ENCODE peak calls at places on chromosomes 3 and 15, in seven cellular contexts. L is uterus, U is pancreas, Z is AG04450, Q is psoas muscle, C is heart left ventricle, W is HCT116. P is an unnamed sample. For H3K27me3, the result is how much of the 10 kb centered on the place peaks cover.

GRCh38 chr3:170542704-170543103 is 43.2 kb downstream of the SLC7A14 start:
- DNase-seq in L (no peak), U (no peak), Z (no peak), Q (no peak), C (no peak), W (no peak), P (no peak)

GRCh38 chr3:32376098-32376497 is 15.6 kb upstream of the CMTM7 start:
- DNase-seq in L (no peak), U (no peak), Z (no peak), Q (no peak), C (no peak), W (no peak), P (no peak)

GRCh38 chr3:42263354-42264346 is 2.3 kb downstream of the CCK start:
- DNase-seq in L (no peak), U (no peak), Z (no peak), Q (no peak), C (no peak), W (peak), P (peak)

GRCh38 chr3:177057768-177058167 is 139.5 kb downstream of the TBL1XR1 start:
- DNase-seq in L (no peak), U (no peak), Z (no peak), Q (no peak), C (no peak), W (no peak), P (no peak)

GRCh38 chr3:111984636-111985298 is 5.9 kb downstream of the ABHD10 start:
- DNase-seq in L (no peak), U (no peak), Z (no peak), Q (no peak), C (no peak), W (no peak), P (no peak)

GRCh38 chr15:39369768-39370167 is 211.1 kb upstream of the THBS1 start:
- DNase-seq in L (no peak), U (no peak), Z (no peak), Q (no peak), C (no peak), W (no peak), P (no peak)

GRCh38 chr3:136942796-136943195 is 15.0 kb upstream of the IL20RB start:
- DNase-seq in L (no peak), U (no peak), Z (no peak), Q (no peak), C (no peak), W (no peak), P (no peak)

GRCh38 chr3:13727890-13728289 is 152.0 kb downstream of the WNT7A start:
- DNase-seq in L (no peak), U (no peak), Z (no peak), Q (no peak), C (no peak), W (no peak), P (no peak)

GRCh38 chr3:196322-197153 is at the start of gene CHL1:
- DNase-seq in L (peak), U (peak), Z (no peak), Q (no peak), C (peak), W (no peak), P (no peak)

GRCh38 chr3:99012051-99012450 is 110.6 kb upstream of the DCBLD2 start:
- DNase-seq in L (no peak), U (no peak), Z (no peak), Q (no peak), C (peak), W (no peak), P (no peak)

GRCh38 chr3:67382551-67382950 is 271.9 kb downstream of the SUCLG2 start:
- DNase-seq in L (no peak), U (no peak), Z (no peak), Q (no peak), C (no peak), W (no peak), P (no peak)

GRCh38 chr3:171323934-171324535 is 136.2 kb downstream of the TNIK start:
- DNase-seq in L (no peak), U (peak), Z (no peak), Q (no peak), C (no peak), W (no peak), P (no peak)

GRCh38 chr3:150956376-150956775 is 16.2 kb downstream of the CLRN1 start:
- DNase-seq in L (no peak), U (no peak), Z (no peak), Q (no peak), C (no peak), W (no peak), P (no peak)

GRCh38 chr3:71498543-71498942 is 85.0 kb downstream of the FOXP1 start:
- DNase-seq in L (no peak), U (no peak), Z (no peak), Q (no peak), C (no peak), W (no peak), P (no peak)

GRCh38 chr15:83110361-83110760 is 2.9 kb downstream of the TM6SF1 start:
- DNase-seq in L (no peak), U (no peak), Z (no peak), Q (no peak), C (no peak), W (no peak), P (no peak)

GRCh38 chr15:79990997-79991334 is 20.0 kb upstream of the BCL2A1 start:
- DNase-seq in L (no peak), U (no peak), Z (no peak), Q (no peak), C (no peak), W (no peak), P (no peak)

GRCh38 chr15:39596358-39597051 is 15.6 kb downstream of the THBS1 start:
- DNase-seq in L (no peak), U (no peak), Z (no peak), Q (no peak), C (no peak), W (no peak), P (no peak)

GRCh38 chr3:57397175-57398026 is 104.9 kb upstream of the ASB14 start:
- DNase-seq in L (peak), U (peak), Z (no peak), Q (no peak), C (peak), W (peak), P (no peak)

GRCh38 chr15:35305031-35305555 is 220.0 kb upstream of the NANOGP8 start:
- DNase-seq in L (no peak), U (no peak), Z (no peak), Q (no peak), C (no peak), W (no peak), P (no peak)

GRCh38 chr3:9746330-9746729 is 3.4 kb upstream of the OGG1 start:
- DNase-seq in L (no peak), U (no peak), Z (peak), Q (no peak), C (no peak), W (no peak), P (peak)

GRCh38 chr3:48400824-48401433 is 28.9 kb downstream of the FBXW12 start:
- DNase-seq in L (peak), U (peak), Z (no peak), Q (peak), C (peak), W (peak), P (peak)

GRCh38 chr3:138409171-138409570 is 25.2 kb upstream of the ESYT3 start:
- DNase-seq in L (no peak), U (no peak), Z (no peak), Q (no peak), C (no peak), W (no peak), P (no peak)

GRCh38 chr3:165404357-165405042 is 208.3 kb upstream of the SLITRK3 start:
- DNase-seq in L (no peak), U (no peak), Z (no peak), Q (no peak), C (no peak), W (no peak), P (no peak)

GRCh38 chr15:62063851-62064635 is 2.7 kb upstream of the C2CD4A start:
- DNase-seq in L (no peak), U (no peak), Z (no peak), Q (no peak), C (no peak), W (no peak), P (no peak)

GRCh38 chr15:27826411-27826810 is 272.7 kb downstream of the OCA2 start:
- DNase-seq in L (no peak), U (no peak), Z (no peak), Q (no peak), C (no peak), W (no peak), P (no peak)

GRCh38 chr3:312170-312569 is 115.6 kb downstream of the CHL1 start:
- DNase-seq in L (no peak), U (no peak), Z (no peak), Q (no peak), C (no peak), W (no peak), P (no peak)

GRCh38 chr15:40845511-40846284 is 1.9 kb downstream of the SPINT1 start:
- DNase-seq in L (no peak), U (peak), Z (no peak), Q (no peak), C (no peak), W (no peak), P (no peak)

GRCh38 chr3:149658444-149659172 is 783 bp upstream of the WWTR1 start:
- DNase-seq in L (peak), U (peak), Z (peak), Q (peak), C (peak), W (peak), P (peak)

DNA sequence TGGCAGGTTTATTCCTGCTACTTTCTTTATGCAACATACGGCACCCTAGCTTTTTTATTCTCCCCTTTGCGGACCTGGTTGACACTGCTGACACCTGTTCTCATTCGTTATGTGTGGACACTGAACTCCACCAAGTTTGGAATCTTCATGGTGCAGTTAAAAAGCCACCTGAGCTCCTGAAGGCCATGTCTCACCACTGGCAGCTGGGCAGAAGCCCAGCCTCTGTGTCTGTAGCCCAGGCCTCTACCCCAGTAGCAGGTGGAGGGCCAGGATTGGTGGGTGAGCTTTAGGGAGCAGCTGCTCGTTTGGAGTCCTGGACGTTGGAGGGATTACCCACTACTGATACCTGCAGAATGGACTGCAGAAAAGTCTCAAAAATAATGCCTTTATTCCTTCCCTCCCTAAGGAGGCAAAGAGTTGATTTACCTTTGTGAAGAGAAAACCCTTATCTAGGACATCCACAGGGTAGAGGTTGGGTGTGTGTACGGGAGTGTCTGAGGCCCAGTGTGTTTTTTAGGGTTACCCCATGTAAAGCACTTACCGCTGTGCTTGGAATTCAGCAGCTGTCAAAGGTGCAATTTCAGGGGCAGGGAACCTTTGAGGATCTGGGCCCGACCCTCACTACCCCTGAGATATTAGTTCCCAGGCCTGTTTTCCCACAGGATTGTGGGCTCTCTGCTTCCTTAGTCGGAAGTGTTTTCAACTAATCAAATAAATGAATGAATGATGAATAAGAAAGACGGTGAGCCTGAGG is 619 bp upstream of the CCNDBP1 start:
- DNase-seq in L (no peak), U (no peak), Z (no peak), Q (no peak), C (no peak), W (no peak), P (no peak)
- H3K4me3 ChIP-seq in L (peak), U (no peak), Z (peak), Q (peak), C (peak), W (peak), P (peak)

GRCh38 chr15:73760777-73761329 is 7.7 kb upstream of the INSYN1 start:
- DNase-seq in L (no peak), U (no peak), Z (no peak), Q (no peak), C (no peak), W (no peak), P (no peak)

GRCh38 chr15:73760330-73760729 is 7.2 kb upstream of the INSYN1 start:
- DNase-seq in L (no peak), U (no peak), Z (no peak), Q (no peak), C (no peak), W (no peak), P (no peak)

GRCh38 chr15:73766598-73766997 is 13.4 kb upstream of the INSYN1 start:
- DNase-seq in L (no peak), U (no peak), Z (no peak), Q (no peak), C (no peak), W (no peak), P (no peak)

GRCh38 chr15:73765778-73766177 is 12.6 kb upstream of the INSYN1 start:
- DNase-seq in L (no peak), U (no peak), Z (no peak), Q (no peak), C (no peak), W (no peak), P (no peak)

GRCh38 chr15:73763893-73764292 is 10.7 kb upstream of the INSYN1 start:
- DNase-seq in L (no peak), U (no peak), Z (no peak), Q (no peak), C (peak), W (no peak), P (no peak)
- H3K27me3 ChIP-seq in L (under half), U (under half), Z (half or more), Q (under half), C (under half), W (under half), P (under half)

GRCh38 chr3:190339130-190339529 is 16.9 kb upstream of the CLDN1 start:
- DNase-seq in L (no peak), U (no peak), Z (no peak), Q (no peak), C (no peak), W (peak), P (no peak)
- TF ChIP-seq CTCF in L (no peak), U (no peak), Z (peak), Q (no peak), C (no peak), W (peak), P (no peak)

GRCh38 chr3:51393096-51393495 is 2.0 kb downstream of the RBM15B start:
- DNase-seq in L (no peak), U (no peak), Z (no peak), Q (no peak), C (no peak), W (no peak), P (no peak)
- H3K4me3 ChIP-seq in L (no peak), U (no peak), Z (peak), Q (no peak), C (no peak), W (no peak), P (no peak)

P was measured in dorsolateral prefrontal cortex.